ENCODE peak calls at places on chromosomes 6 and 20, in six cellular contexts. T, Q, A, W, F and M are unnamed samples.

GRCh38 chr6:143727035-143727434 is 49.3 kb downstream of the PHACTR2 start:
- DNase-seq in Q (no peak), W (no peak), A (no peak), T (no peak), F (no peak), M (no peak)

GRCh38 chr6:10194816-10195639 is 219.8 kb downstream of the TFAP2A start:
- DNase-seq in W (no peak), T (no peak), F (no peak), Q (no peak), A (no peak), M (no peak)

GRCh38 chr6:128028183-128028582 is 127.3 kb upstream of the THEMIS start:
- DNase-seq in Q (no peak), A (no peak), W (no peak), T (no peak), F (no peak), M (no peak)

GRCh38 chr6:13354331-13355042 is 26.1 kb upstream of the TBC1D7 start:
- DNase-seq in Q (no peak), A (no peak), T (no peak), F (no peak), W (no peak), M (no peak)

GRCh38 chr20:38932457-38933120 is 6.4 kb downstream of the FAM83D start:
- DNase-seq in Q (no peak), F (no peak), A (no peak), T (no peak), W (no peak), M (no peak)

GRCh38 chr20:39909447-39909846 is 779.6 kb downstream of the MAFB start:
- DNase-seq in T (peak), Q (no peak), A (peak), F (no peak), W (no peak), M (no peak)

GRCh38 chr20:53878262-53879047 is 191.9 kb downstream of the BCAS1 start:
- DNase-seq in Q (no peak), A (no peak), W (no peak), F (no peak), T (no peak), M (no peak)

GRCh38 chr6:135568366-135568765 is 70.8 kb upstream of the AHI1 start:
- DNase-seq in A (peak), F (no peak), Q (no peak), T (no peak), W (peak), M (peak)

GRCh38 chr20:57459278-57459677 is 65.7 kb downstream of the CTCFL start:
- DNase-seq in Q (no peak), W (no peak), T (no peak), F (no peak), A (no peak), M (no peak)

GRCh38 chr6:158819977-158820632 is 937 bp upstream of the EZR start:
- DNase-seq in T (no peak), W (no peak), F (no peak), Q (no peak), A (no peak), M (no peak)

GRCh38 chr6:161257778-161258457 is 15.9 kb downstream of the AGPAT4 start:
- DNase-seq in T (peak), A (no peak), Q (peak), F (no peak), W (no peak), M (no peak)

GRCh38 chr20:37534401-37535157 is 6.9 kb upstream of the BLCAP start:
- DNase-seq in A (peak), F (no peak), T (no peak), W (peak), Q (peak), M (peak)
- TF ChIP-seq EP300 in A (no peak), F (no peak), T (no peak), W (no peak), Q (no peak), M (no peak)

GRCh38 chr20:22575087-22575721 is 9.2 kb downstream of the FOXA2 start:
- DNase-seq in Q (no peak), T (no peak), F (no peak), W (no peak), A (peak), M (no peak)
- TF ChIP-seq POLR2A in Q (no peak), T (no peak), F (no peak), W (no peak), A (no peak), M (no peak)

GRCh38 chr20:63547484-63548480 is at the start of gene SRMS:
- DNase-seq in F (no peak), A (no peak), W (no peak), Q (no peak), T (no peak), M (no peak)
- TF ChIP-seq EP300 in F (no peak), A (no peak), W (no peak), Q (no peak), T (no peak), M (no peak)

GRCh38 chr20:58891076-58891685 is 38.7 kb downstream of the GNAS start:
- DNase-seq in Q (peak), A (peak), F (peak), T (peak), W (peak), M (peak)
- TF ChIP-seq POLR2A in Q (peak), A (no peak), F (peak), T (no peak), W (peak), M (no peak)

GRCh38 chr6:157207521-157208076 is 115.7 kb downstream of the TMEM242 start:
- DNase-seq in A (no peak), T (no peak), Q (no peak), F (no peak), W (no peak), M (no peak)
- TF ChIP-seq EP300 in A (no peak), T (no peak), Q (no peak), F (no peak), W (no peak), M (no peak)

GRCh38 chr6:31197559-31198305 is 27.2 kb upstream of the POU5F1 start:
- DNase-seq in F (peak), W (peak), Q (peak), A (peak), T (peak), M (peak)
- TF ChIP-seq POLR2A in F (peak), W (peak), Q (peak), A (peak), T (peak), M (peak)

GRCh38 chr20:2084703-2085102 is 16.9 kb upstream of the STK35 start:
- DNase-seq in W (no peak), A (no peak), F (no peak), T (no peak), Q (no peak), M (no peak)
- TF ChIP-seq EP300 in W (no peak), A (no peak), F (no peak), T (no peak), Q (no peak), M (no peak)

DNA sequence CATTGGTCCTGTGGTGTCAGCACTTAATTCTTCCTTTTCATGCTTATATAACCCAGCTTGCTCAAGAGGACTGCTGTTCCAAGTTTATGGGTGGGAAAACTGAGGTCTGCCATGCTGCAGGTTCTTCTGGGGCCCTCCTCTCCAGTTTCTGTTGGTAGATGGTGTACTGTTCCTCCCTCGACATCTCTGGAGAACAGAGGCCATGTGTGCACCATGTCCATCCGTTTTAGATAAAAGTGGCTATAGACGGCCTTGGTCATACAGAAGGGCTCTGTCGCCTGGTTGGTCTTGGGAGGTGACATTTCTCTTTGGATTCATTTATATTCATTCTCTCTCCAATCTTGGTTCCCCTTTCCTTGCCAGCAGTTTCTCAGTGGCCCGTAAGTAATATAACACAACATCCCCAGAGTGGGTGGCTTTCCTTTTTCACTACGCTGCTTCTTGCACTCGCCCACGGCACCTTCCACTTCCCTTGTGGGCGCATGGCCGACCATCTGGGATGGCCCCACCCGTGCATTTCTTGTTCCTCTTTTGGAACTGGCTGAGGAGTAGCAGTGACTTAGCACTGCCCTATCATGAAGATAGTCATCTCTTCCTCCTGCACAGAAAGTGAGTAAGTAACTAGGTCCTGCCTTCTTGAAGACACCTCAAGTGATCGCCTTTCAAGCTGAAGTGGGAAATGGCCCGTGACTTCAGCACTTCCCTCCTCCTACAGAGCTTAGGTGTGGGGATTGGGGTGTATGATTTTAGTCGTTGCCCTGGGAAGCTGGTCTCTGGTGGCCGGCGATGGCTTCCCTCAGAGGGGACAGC is 94.2 kb downstream of the RREB1 start:
- DNase-seq in A (peak), W (no peak), F (no peak), Q (no peak), T (no peak), M (peak)
- TF ChIP-seq POLR2A in A (no peak), W (no peak), F (no peak), Q (no peak), T (no peak), M (no peak)

GRCh38 chr20:20713244-20713765 is 861 bp upstream of the RALGAPA2 start:
- DNase-seq in W (peak), F (no peak), Q (no peak), A (peak), T (no peak), M (no peak)

GRCh38 chr20:20710847-20711315 is 1.6 kb downstream of the RALGAPA2 start:
- DNase-seq in F (no peak), Q (no peak), A (peak), T (no peak), W (no peak), M (peak)

GRCh38 chr20:20712004-20712473 is 405 bp downstream of the RALGAPA2 start:
- DNase-seq in A (peak), W (peak), Q (no peak), T (no peak), F (peak), M (peak)

GRCh38 chr20:20711413-20711812 is 1.0 kb downstream of the RALGAPA2 start:
- DNase-seq in A (peak), T (no peak), Q (no peak), F (no peak), W (no peak), M (no peak)

GRCh38 chr20:20712474-20713243 is at the start of gene RALGAPA2:
- DNase-seq in A (peak), T (peak), Q (peak), F (peak), W (peak), M (peak)
- TF ChIP-seq EP300 in A (no peak), T (no peak), Q (no peak), F (no peak), W (no peak), M (no peak)

GRCh38 chr20:32189691-32190607 is 17.6 kb downstream of the PLAGL2 start:
- DNase-seq in F (peak), T (peak), A (peak), W (peak), Q (no peak), M (peak)

GRCh38 chr20:32189123-32189410 is 18.5 kb downstream of the PLAGL2 start:
- DNase-seq in A (no peak), Q (no peak), W (no peak), T (no peak), F (no peak), M (no peak)

GRCh38 chr20:32191873-32192272 is 15.7 kb downstream of the PLAGL2 start:
- DNase-seq in T (no peak), W (no peak), Q (no peak), A (no peak), F (no peak), M (no peak)

GRCh38 chr20:32191422-32191821 is 16.1 kb downstream of the PLAGL2 start:
- DNase-seq in Q (no peak), W (no peak), T (no peak), F (no peak), A (no peak), M (no peak)

GRCh38 chr20:32190608-32191415 is 16.7 kb downstream of the PLAGL2 start:
- DNase-seq in A (no peak), Q (no peak), F (no peak), W (no peak), T (no peak), M (no peak)
- TF ChIP-seq POLR2A in A (no peak), Q (no peak), F (no peak), W (no peak), T (no peak), M (no peak)